ENCODE peak calls at places on chromosomes 3 and 15, in ten cellular contexts. I, V, S, C, G, Z, L, W, Y and M are unnamed samples.

GRCh38 chr3:119194237-119195150 is 21.1 kb downstream of the UPK1B start:
- DNase-seq in G (peak), Y (no peak), S (no peak), W (no peak), V (no peak), Z (no peak), I (no peak), L (no peak), C (no peak), M (no peak)

GRCh38 chr15:66701422-66702034 is 508 bp upstream of the SMAD6 start:
- DNase-seq in S (no peak), I (peak), W (no peak), L (peak), Z (peak), G (no peak), Y (peak), C (no peak), V (peak), M (peak)

GRCh38 chr3:179840985-179841384 is 188.1 kb downstream of the USP13 start:
- DNase-seq in Z (no peak), C (peak), L (no peak), Y (no peak), I (no peak), W (peak), V (no peak), G (peak), S (no peak), M (no peak)

GRCh38 chr3:53970656-53971055 is 79.0 kb upstream of the SELENOK start:
- DNase-seq in Y (no peak), G (peak), Z (no peak), C (no peak), L (no peak), V (no peak), W (no peak), I (no peak), S (no peak), M (no peak)

GRCh38 chr3:66567066-66567465 is 66.2 kb upstream of the LRIG1 start:
- DNase-seq in V (no peak), Z (no peak), G (peak), S (no peak), L (no peak), Y (peak), C (peak), W (no peak), I (no peak), M (no peak)

GRCh38 chr3:31534036-31534435 is 1.3 kb downstream of the STT3B start:
- DNase-seq in Z (no peak), Y (no peak), I (no peak), S (no peak), G (peak), W (no peak), V (no peak), C (peak), L (no peak), M (peak)

GRCh38 chr3:151226088-151226563 is 23.1 kb upstream of the GPR171 start:
- DNase-seq in Z (no peak), Y (peak), V (no peak), G (peak), W (peak), L (no peak), C (peak), S (no peak), I (no peak), M (no peak)

GRCh38 chr3:157477441-157477840 is 25.8 kb downstream of the VEPH1 start:
- DNase-seq in W (no peak), C (no peak), L (no peak), S (no peak), V (no peak), I (no peak), Z (no peak), Y (peak), G (no peak), M (no peak)

GRCh38 chr3:63130625-63131024 is 147.5 kb upstream of the SYNPR start:
- DNase-seq in W (no peak), G (no peak), Y (no peak), S (no peak), Z (no peak), C (no peak), I (no peak), V (no peak), L (no peak), M (no peak)

GRCh38 chr15:75666823-75667501 is 19.2 kb downstream of the SNX33 start:
- DNase-seq in Y (peak), I (peak), V (peak), L (peak), Z (peak), G (peak), S (no peak), C (peak), W (peak), M (peak)

GRCh38 chr15:52284164-52284563 is 11.4 kb downstream of the MYO5C start:
- DNase-seq in Z (no peak), Y (peak), C (peak), I (no peak), G (peak), L (no peak), S (no peak), W (no peak), V (no peak), M (no peak)

GRCh38 chr15:74402873-74403589 is 30.7 kb downstream of the SEMA7A start:
- DNase-seq in L (peak), C (no peak), V (no peak), I (peak), G (no peak), W (no peak), Y (no peak), S (peak), Z (no peak), M (peak)

GRCh38 chr3:105367063-105367405 is 325 bp downstream of the ALCAM start:
- DNase-seq in S (peak), Y (no peak), C (no peak), W (no peak), L (peak), Z (peak), V (no peak), G (peak), I (peak), M (no peak)

GRCh38 chr3:126851934-126852333 is 131.0 kb upstream of the PLXNA1 start:
- DNase-seq in V (no peak), C (no peak), S (no peak), L (no peak), G (no peak), Y (no peak), Z (no peak), I (no peak), W (no peak), M (no peak)

GRCh38 chr15:89423981-89424380 is 72.4 kb downstream of the RHCG start:
- DNase-seq in Y (no peak), I (no peak), L (no peak), C (no peak), Z (no peak), S (no peak), W (no peak), G (no peak), V (no peak), M (no peak)
- H3K4me3 ChIP-seq in Y (no peak), I (no peak), L (no peak), C (no peak), Z (no peak), S (no peak), W (no peak), G (no peak), V (no peak), M (no peak)

GRCh38 chr15:90598679-90599078 is 69.0 kb downstream of the CRTC3 start:
- DNase-seq in W (no peak), G (no peak), I (no peak), V (no peak), Y (no peak), C (no peak), S (no peak), Z (no peak), L (no peak), M (no peak)

GRCh38 chr15:90597477-90598052 is 67.8 kb downstream of the CRTC3 start:
- DNase-seq in V (no peak), L (no peak), Z (no peak), S (no peak), G (no peak), Y (no peak), W (no peak), I (no peak), C (no peak), M (peak)

GRCh38 chr15:90599639-90600038 is 69.9 kb downstream of the CRTC3 start:
- DNase-seq in V (no peak), Z (no peak), I (no peak), Y (no peak), C (no peak), W (no peak), S (no peak), G (no peak), L (no peak), M (no peak)

GRCh38 chr15:90598053-90598577 is 68.4 kb downstream of the CRTC3 start:
- DNase-seq in G (no peak), Z (no peak), L (peak), Y (no peak), W (no peak), C (peak), I (peak), S (peak), V (peak), M (peak)

DNA sequence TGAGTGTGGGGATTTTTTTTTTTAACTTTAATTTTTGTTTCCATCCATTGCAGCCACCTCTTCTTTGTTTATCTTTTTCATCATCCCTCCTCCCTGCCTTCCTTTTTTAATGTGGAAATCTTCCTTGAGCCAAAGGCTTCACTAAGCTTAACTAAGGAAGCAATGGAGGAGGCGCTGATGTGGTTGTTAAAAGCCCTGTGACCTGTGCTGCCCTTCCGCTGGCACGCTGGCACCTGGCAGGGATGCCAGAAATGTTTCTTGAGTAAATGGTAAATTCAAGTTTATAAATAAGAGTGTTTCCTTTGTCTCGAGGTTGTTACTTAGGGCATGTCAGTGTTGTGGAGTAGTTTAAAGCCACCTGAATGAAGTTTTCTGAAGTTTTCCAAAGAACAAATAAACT is 69.4 kb downstream of the CRTC3 start:
- DNase-seq in Y (no peak), W (no peak), S (no peak), I (no peak), L (no peak), Z (no peak), G (no peak), C (no peak), V (no peak), M (no peak)
- H3K4me3 ChIP-seq in Y (no peak), W (no peak), S (no peak), I (no peak), L (no peak), Z (no peak), G (no peak), C (no peak), V (no peak), M (no peak)

DNA sequence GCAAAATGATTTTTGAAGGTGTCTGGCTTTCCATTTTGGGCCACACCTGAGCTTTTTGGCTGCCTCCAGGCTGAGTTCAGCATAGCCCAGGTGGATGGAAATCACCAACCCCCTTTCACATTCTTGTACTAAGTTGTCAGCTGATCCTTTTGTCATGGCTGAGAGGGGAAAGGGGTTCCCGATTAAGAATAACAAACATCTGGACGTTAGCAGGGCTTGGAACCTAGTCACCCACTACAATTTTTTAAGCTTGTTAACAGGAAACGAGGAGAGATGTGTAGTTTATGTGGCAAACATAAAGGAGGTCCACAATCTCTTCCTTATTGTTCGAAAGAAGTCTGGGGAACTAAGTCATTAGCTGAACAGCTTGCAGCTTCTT is 4.9 kb downstream of the NR2F2 start:
- DNase-seq in V (no peak), L (no peak), C (peak), I (no peak), Z (no peak), S (no peak), Y (no peak), W (no peak), G (peak), M (no peak)
- H3K4me3 ChIP-seq in V (peak), L (peak), C (peak), I (peak), Z (peak), S (peak), Y (peak), W (peak), G (peak), M (peak)

DNA sequence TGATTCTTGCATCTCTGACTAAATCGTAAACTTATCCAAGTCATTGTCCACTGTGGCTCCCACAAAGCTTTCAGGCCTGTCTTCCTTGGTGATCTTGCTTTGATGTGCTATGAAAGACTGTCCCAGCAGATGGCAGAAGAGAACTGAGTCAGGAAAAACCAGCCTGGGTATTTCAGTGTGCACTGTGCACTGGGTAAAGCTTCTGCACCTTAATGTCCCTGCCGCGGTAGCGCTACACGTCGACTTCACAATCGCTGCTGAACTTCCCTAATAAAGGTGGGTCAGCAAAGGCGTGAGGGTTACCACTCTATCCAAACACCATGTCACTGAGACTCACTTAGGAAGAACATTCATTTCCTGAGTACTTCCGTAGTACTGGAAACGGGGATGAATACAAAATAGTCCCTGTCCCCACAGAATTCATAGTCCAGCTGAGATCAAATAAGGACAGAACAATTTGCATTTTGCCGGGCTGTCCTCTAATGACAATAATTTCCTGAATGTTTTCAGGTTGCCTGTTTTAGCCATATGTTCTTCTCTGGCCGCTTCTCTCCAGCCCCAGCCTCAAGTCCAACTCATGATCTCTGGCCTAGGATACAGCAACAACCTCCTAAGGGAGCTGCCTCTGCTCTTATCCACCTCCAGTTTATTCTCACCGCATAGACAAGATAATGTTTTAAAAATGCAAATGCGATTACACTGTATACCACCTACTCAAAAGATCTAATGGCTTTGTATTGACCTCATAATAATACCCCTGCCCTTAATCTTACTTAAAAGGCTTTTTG is 83.6 kb upstream of the AKAP13 start:
- DNase-seq in V (peak), S (peak), Y (peak), C (peak), I (peak), W (peak), G (peak), Z (no peak), L (no peak), M (peak)
- H3K4me3 ChIP-seq in V (peak), S (peak), Y (peak), C (peak), I (no peak), W (no peak), G (peak), Z (no peak), L (peak), M (no peak)